ENCODE peak calls at places on chromosomes 6 and 20, in six cellular contexts. H is cardiac muscle cell; I is heart right ventricle; W is CD4-positive, alpha-beta memory T cell; R is tibial nerve; B is BE2C. U is an unnamed sample.

GRCh38 chr6:152975204-152975915 is 7.5 kb downstream of the FBXO5 start:
- DNase-seq in H (no peak), R (no peak), I (no peak), W (peak; percentile 5), B (no peak), U (no peak)

GRCh38 chr6:19433101-19433500 is 404.1 kb upstream of the ID4 start:
- DNase-seq in R (no peak), B (no peak), W (no peak), H (no peak), I (no peak), U (no peak)

GRCh38 chr6:167913699-167914098 is 83.8 kb upstream of the KIF25 start:
- DNase-seq in R (no peak), H (no peak), B (no peak), I (no peak), W (no peak), U (no peak)

GRCh38 chr6:21992178-21992967 is 304.5 kb downstream of the PRL start:
- DNase-seq in H (no peak), W (no peak), I (no peak), R (no peak), B (no peak), U (no peak)

GRCh38 chr20:38447931-38448675 is 13.0 kb upstream of the SNHG17 start:
- DNase-seq in R (no peak), B (no peak), W (no peak), H (no peak), I (no peak), U (no peak)

GRCh38 chr20:61829526-61829925 is 236.2 kb downstream of the TAF4 start:
- DNase-seq in I (no peak), R (no peak), W (no peak), H (no peak), B (no peak), U (no peak)

GRCh38 chr20:32570401-32571190 is 14.5 kb downstream of the NOL4L start:
- DNase-seq in W (no peak), R (no peak), B (no peak), H (no peak), I (no peak), U (no peak)

GRCh38 chr20:5070570-5070969 is 49.2 kb downstream of the PCNA start:
- DNase-seq in W (no peak), I (no peak), B (no peak), H (no peak), R (no peak), U (no peak)

GRCh38 chr20:58930496-58930895 is 50.6 kb upstream of the NELFCD start:
- DNase-seq in H (no peak), B (no peak), W (no peak), I (no peak), R (no peak), U (no peak)

GRCh38 chr6:34027445-34027936 is 118.4 kb downstream of the GRM4 start:
- DNase-seq in R (peak; percentile 7), W (peak; percentile 67), I (peak; percentile 49), H (peak; percentile 70), B (peak; percentile 83), U (no peak)

GRCh38 chr6:110398778-110399177 is 16.6 kb downstream of the DDO start:
- DNase-seq in B (no peak), R (no peak), I (no peak), W (no peak), H (no peak), U (no peak)

GRCh38 chr6:146246028-146246427 is 217.2 kb downstream of the GRM1 start:
- DNase-seq in B (no peak), R (no peak), W (no peak), H (peak; percentile 6), I (no peak), U (no peak)

GRCh38 chr6:121627761-121628160 is 192.3 kb downstream of the GJA1 start:
- DNase-seq in B (no peak), I (no peak), R (no peak), W (no peak), H (no peak), U (peak; percentile 28)

GRCh38 chr6:25337004-25337403 is 57.8 kb downstream of the CARMIL1 start:
- DNase-seq in I (no peak), W (no peak), H (no peak), R (no peak), B (no peak), U (no peak)

GRCh38 chr6:4093288-4093687 is 14.4 kb upstream of the FAM217A start:
- DNase-seq in H (no peak), R (no peak), B (no peak), W (no peak), I (no peak), U (no peak)

GRCh38 chr6:169839898-169840631 is 88.6 kb downstream of the ERMARD start:
- DNase-seq in R (no peak), W (no peak), H (no peak), I (no peak), B (no peak), U (no peak)

GRCh38 chr6:43123691-43124314 is 47.3 kb upstream of the SRF start:
- DNase-seq in R (no peak), I (no peak), H (no peak), B (peak; percentile 49), W (no peak), U (no peak)

GRCh38 chr6:43122146-43122545 is 46.0 kb downstream of the PTK7 start:
- DNase-seq in R (no peak), W (no peak), I (no peak), H (no peak), B (no peak), U (no peak)

GRCh38 chr6:43120938-43121913 is 45.1 kb downstream of the PTK7 start:
- DNase-seq in H (no peak), B (peak; percentile 69), I (peak; percentile 53), W (no peak), R (peak; percentile 61), U (peak; percentile 92)

GRCh38 chr6:43119456-43119855 is 43.3 kb downstream of the PTK7 start:
- DNase-seq in R (no peak), B (no peak), I (no peak), W (no peak), H (no peak), U (no peak)

GRCh38 chr6:43120101-43120730 is 44.1 kb downstream of the PTK7 start:
- DNase-seq in H (no peak), W (no peak), R (no peak), B (no peak), I (no peak), U (no peak)
- H3K4me1 ChIP-seq in H (peaks cover 33% of the 10 kb centered on the region), W (no peaks in the 10 kb centered on the region), R (no peaks in the 10 kb centered on the region), B (peaks cover 31% of the 10 kb centered on the region), I (peaks cover 20% of the 10 kb centered on the region), U (no peaks in the 10 kb centered on the region)

GRCh38 chr6:36977470-36977941 is 8.5 kb downstream of the MTCH1 start:
- DNase-seq in H (no peak), R (no peak), W (no peak), B (peak; percentile 58), I (no peak), U (no peak)

GRCh38 chr6:36978687-36979086 is 7.3 kb downstream of the MTCH1 start:
- DNase-seq in B (no peak), R (no peak), W (no peak), I (no peak), H (no peak), U (no peak)

GRCh38 chr6:36979343-36979742 is 6.7 kb downstream of the MTCH1 start:
- DNase-seq in I (no peak), R (peak; percentile 60), H (peak; percentile 41), B (peak; percentile 70), W (peak; percentile 35), U (peak; percentile 66)

GRCh38 chr6:36980876-36981619 is 4.9 kb downstream of the MTCH1 start:
- DNase-seq in H (no peak), W (no peak), R (no peak), B (no peak), I (no peak), U (no peak)

DNA sequence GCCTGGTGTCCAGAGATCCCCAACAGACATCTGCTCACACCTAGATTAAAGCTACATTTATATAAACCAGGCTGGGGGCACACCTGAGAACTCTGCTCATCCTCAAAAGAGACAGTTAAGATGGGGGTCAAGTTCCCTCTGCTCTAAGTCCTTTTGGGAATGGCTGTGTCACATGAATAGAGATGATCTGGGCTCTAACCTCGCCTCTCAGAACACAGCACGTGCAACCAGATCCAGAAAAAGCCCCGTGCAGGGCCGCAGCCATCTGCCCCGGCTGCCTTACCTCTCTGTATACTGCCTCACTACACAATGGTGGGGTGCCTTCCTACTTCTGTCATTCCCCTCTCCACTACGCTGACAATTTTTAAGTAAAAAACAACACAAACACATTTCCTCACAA is 5.9 kb downstream of the MTCH1 start:
- DNase-seq in I (no peak), W (no peak), R (no peak), H (no peak), B (no peak), U (no peak)
- H3K4me1 ChIP-seq in I (peaks cover 80% of the 10 kb centered on the region), W (peaks cover 41% of the 10 kb centered on the region), R (peaks cover 34% of the 10 kb centered on the region), H (peaks cover 49% of the 10 kb centered on the region), B (peaks cover 3% of the 10 kb centered on the region), U (peaks cover 30% of the 10 kb centered on the region)

GRCh38 chr20:17645010-17645409 is 37.0 kb downstream of the RRBP1 start:
- DNase-seq in I (no peak), H (no peak), W (no peak), R (no peak), B (no peak), U (no peak)
- H3K4me1 ChIP-seq in I (peaks cover 65% of the 10 kb centered on the region), H (peaks cover 59% of the 10 kb centered on the region), W (no peaks in the 10 kb centered on the region), R (peaks cover 40% of the 10 kb centered on the region), B (peaks cover 9% of the 10 kb centered on the region), U (peaks cover 27% of the 10 kb centered on the region)

DNA sequence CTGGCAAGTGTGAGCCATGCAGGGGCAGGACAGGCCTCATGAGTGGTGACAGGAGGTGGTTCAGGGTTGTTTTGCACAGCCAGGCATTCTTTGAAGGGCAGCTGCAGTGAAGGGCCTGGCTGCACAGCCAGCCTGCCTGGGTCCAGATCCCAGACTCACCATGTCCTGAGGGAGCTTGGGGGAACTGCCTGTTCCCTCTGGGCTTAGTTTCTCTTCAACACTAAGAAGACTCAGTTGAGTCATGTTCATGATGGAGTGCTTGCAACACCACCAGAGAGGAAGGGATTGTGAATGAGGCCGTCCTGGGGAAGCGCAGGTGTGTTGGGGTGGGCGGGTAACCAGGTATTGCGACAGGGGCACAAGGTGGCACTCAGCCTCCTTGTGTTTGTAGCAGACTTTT is 102.4 kb downstream of the CDH26 start:
- DNase-seq in I (no peak), R (no peak), W (no peak), H (peak; percentile 38), B (no peak), U (no peak)
- H3K4me1 ChIP-seq in I (peaks cover 10% of the 10 kb centered on the region), R (peaks cover 16% of the 10 kb centered on the region), W (peaks cover 51% of the 10 kb centered on the region), H (peaks cover 8% of the 10 kb centered on the region), B (peaks cover 13% of the 10 kb centered on the region), U (peaks cover 15% of the 10 kb centered on the region)

DNA sequence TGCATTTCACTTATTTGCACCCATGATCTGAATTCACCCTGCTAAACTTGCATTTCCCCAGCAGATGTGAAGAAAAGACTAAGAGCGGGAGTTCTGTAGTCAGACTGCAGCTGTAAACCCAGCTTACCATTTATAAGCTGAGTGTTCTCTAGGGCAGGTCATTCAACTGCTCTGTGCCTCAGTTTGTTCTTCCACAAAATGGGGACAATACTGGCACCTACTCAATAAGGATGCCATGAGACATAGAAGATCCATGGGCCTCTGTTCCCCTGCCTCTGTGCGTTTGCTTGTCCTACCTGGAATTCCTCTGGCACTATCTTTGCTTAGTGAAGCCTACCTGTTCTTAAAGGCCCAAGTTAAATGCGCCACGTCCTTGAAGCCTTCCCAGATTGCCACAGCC is 12.2 kb upstream of the MDFI start:
- DNase-seq in I (no peak), W (no peak), R (no peak), H (no peak), B (no peak), U (no peak)
- H3K4me1 ChIP-seq in I (peaks cover 6% of the 10 kb centered on the region), W (no peaks in the 10 kb centered on the region), R (no peaks in the 10 kb centered on the region), H (peaks cover 22% of the 10 kb centered on the region), B (no peaks in the 10 kb centered on the region), U (no peaks in the 10 kb centered on the region)